ENCODE peak calls at places on chromosomes 11 and 22, in five cellular contexts. P is ovary, N is tibial artery, A is adrenal gland, S is mesendoderm. C is an unnamed sample. For H3K36me3, the result is how much of the 10 kb centered on the place peaks cover.

GRCh38 chr11:78220218-78221157 is 31.8 kb downstream of the USP35 start:
- DNase-seq in A (no peak), S (no peak), P (peak), N (peak), C (no peak)

GRCh38 chr11:69413993-69414392 is 67.5 kb upstream of the LINC01488 start:
- DNase-seq in S (no peak), A (no peak), P (no peak), N (no peak), C (no peak)

GRCh38 chr11:132456735-132457328 is 1075.5 kb downstream of the OPCML start:
- DNase-seq in N (no peak), S (peak), P (no peak), A (no peak), C (no peak)

GRCh38 chr11:26847459-26847858 is 125.6 kb upstream of the SLC5A12 start:
- DNase-seq in P (no peak), A (peak), N (peak), S (no peak), C (no peak)

GRCh38 chr11:11016943-11017342 is 159.1 kb upstream of the ZBED5 start:
- DNase-seq in S (no peak), N (no peak), A (no peak), P (no peak), C (no peak)

GRCh38 chr11:44018127-44018521 is 29.7 kb upstream of the ACCSL start:
- DNase-seq in S (no peak), P (no peak), A (no peak), N (peak), C (no peak)

GRCh38 chr11:86676533-86677154 is 4.2 kb upstream of the ME3 start:
- DNase-seq in N (no peak), P (no peak), A (no peak), S (peak), C (no peak)

GRCh38 chr22:19693981-19694670 is 20.2 kb upstream of the SEPTIN5 start:
- DNase-seq in P (no peak), A (no peak), S (no peak), N (peak), C (no peak)

GRCh38 chr11:73380321-73380720 is 4.1 kb downstream of the RELT start:
- DNase-seq in P (no peak), N (no peak), A (peak), S (no peak), C (no peak)

GRCh38 chr11:102592634-102593581 is 32.2 kb downstream of the MMP20 start:
- DNase-seq in N (no peak), A (peak), P (no peak), S (peak), C (no peak)

GRCh38 chr11:11265320-11265719 is 87.7 kb downstream of the CSNK2A3 start:
- DNase-seq in S (no peak), N (no peak), P (no peak), A (no peak), C (no peak)

GRCh38 chr11:37525336-37525735 is 927.3 kb upstream of the RAG2 start:
- DNase-seq in P (no peak), N (no peak), A (no peak), S (no peak), C (no peak)

GRCh38 chr11:67409781-67410368 is 5.6 kb upstream of the CARNS1 start:
- DNase-seq in P (no peak), A (no peak), N (no peak), S (peak), C (peak)

GRCh38 chr11:110251837-110252236 is 44.6 kb downstream of the RDX start:
- DNase-seq in N (no peak), S (no peak), P (no peak), A (peak), C (no peak)

GRCh38 chr11:86591631-86592030 is 80.8 kb downstream of the ME3 start:
- DNase-seq in S (no peak), A (no peak), P (no peak), N (no peak), C (no peak)

GRCh38 chr11:110715541-110715940 is 3.3 kb upstream of the ARHGAP20 start:
- DNase-seq in A (no peak), P (no peak), N (no peak), S (no peak), C (no peak)

GRCh38 chr22:36287881-36288515 is 35.1 kb downstream of the APOL1 start:
- DNase-seq in A (no peak), S (no peak), N (peak), P (no peak), C (peak)

GRCh38 chr22:36285017-36285416 is 32.1 kb downstream of the APOL1 start:
- DNase-seq in N (no peak), P (no peak), S (no peak), A (peak), C (no peak)

GRCh38 chr22:36285545-36285944 is 32.6 kb downstream of the APOL1 start:
- DNase-seq in A (peak), N (peak), S (no peak), P (no peak), C (peak)

GRCh38 chr22:36284171-36284571 is 31.2 kb downstream of the APOL1 start:
- DNase-seq in A (no peak), P (no peak), N (peak), S (no peak), C (no peak)

GRCh38 chr22:36286096-36286957 is 33.4 kb downstream of the APOL1 start:
- DNase-seq in N (peak), P (peak), S (peak), A (peak), C (peak)
- H3K36me3 ChIP-seq in N (half or more), P (under half), S (under half), A (under half), C (under half)

GRCh38 chr11:93198221-93198650 is 445 bp upstream of the SLC36A4 start:
- DNase-seq in P (no peak), S (no peak), A (no peak), N (no peak), C (no peak)

GRCh38 chr11:93199616-93200015 is 1.8 kb upstream of the SLC36A4 start:
- DNase-seq in N (no peak), S (no peak), A (no peak), P (no peak), C (no peak)

GRCh38 chr11:93197383-93198220 is at the start of gene SLC36A4:
- DNase-seq in P (peak), S (peak), N (peak), A (peak), C (peak)

GRCh38 chr11:93194673-93195291 is 3.0 kb downstream of the SLC36A4 start:
- DNase-seq in P (no peak), N (no peak), A (no peak), S (no peak), C (no peak)

GRCh38 chr11:93196816-93197382 is 892 bp downstream of the SLC36A4 start:
- DNase-seq in A (no peak), P (no peak), S (no peak), N (no peak), C (no peak)
- H3K36me3 ChIP-seq in A (under half), P (under half), S (under half), N (under half), C (under half)

GRCh38 chr11:46694607-46695006 is 5.8 kb downstream of the ARHGAP1 start:
- DNase-seq in N (no peak), A (no peak), S (no peak), P (no peak), C (no peak)
- H3K36me3 ChIP-seq in N (half or more), A (under half), S (under half), P (under half), C (under half)

DNA sequence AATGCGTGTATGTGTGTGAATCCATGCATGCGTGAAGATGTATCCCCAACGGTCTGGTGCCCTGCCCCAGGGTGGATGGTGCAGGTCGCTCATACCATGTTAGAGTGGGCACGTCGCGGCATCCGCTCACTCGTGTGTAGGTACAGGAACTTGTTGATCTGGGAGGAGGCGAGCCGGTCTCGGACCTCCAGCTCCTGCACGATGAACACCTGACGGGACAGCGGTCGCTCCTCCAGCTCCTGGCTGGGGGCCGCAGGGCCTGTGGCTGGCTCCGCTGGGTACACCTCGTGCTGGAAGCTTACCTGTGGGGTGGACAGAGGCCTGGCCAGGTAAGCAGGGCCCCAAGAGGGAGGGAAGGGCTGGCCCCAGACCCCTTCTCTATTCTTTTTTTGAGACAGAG is 18.5 kb downstream of the ATG2A start:
- DNase-seq in N (no peak), S (no peak), P (no peak), A (no peak), C (peak)
- H3K36me3 ChIP-seq in N (half or more), S (under half), P (under half), A (under half), C (under half)

C was measured in aorta.